ENCODE peak calls at places on chromosomes 5 and 9, in eight cellular contexts. G, I, A, P, C, J, Q and T are unnamed samples.

GRCh38 chr9:109640232-109641078 is 139.5 kb upstream of the PALM2AKAP2 start:
- DNase-seq in G (peak), I (no peak), A (no peak), P (no peak), C (peak), J (peak), Q (peak), T (no peak)

GRCh38 chr5:171336486-171337206 is 27.6 kb downstream of the TLX3 start:
- DNase-seq in G (peak), I (no peak), A (peak), P (no peak), C (no peak), J (peak), Q (no peak), T (peak)

GRCh38 chr9:85469041-85469440 is 272.7 kb downstream of the AGTPBP1 start:
- DNase-seq in G (no peak), I (no peak), A (no peak), P (no peak), C (no peak), J (no peak), Q (no peak), T (no peak)

GRCh38 chr5:150598821-150599273 is 41.6 kb upstream of the SYNPO start:
- DNase-seq in G (peak), I (no peak), A (no peak), P (no peak), C (no peak), J (no peak), Q (no peak), T (no peak)

GRCh38 chr5:141681695-141682641 is at the start of gene ARAP3:
- DNase-seq in G (peak), I (peak), A (peak), P (no peak), C (peak), J (peak), Q (peak), T (peak)

GRCh38 chr5:134465856-134466240 is 54.2 kb upstream of the CDKN2AIPNL start:
- DNase-seq in G (peak), I (peak), A (peak), P (peak), C (peak), J (peak), Q (peak), T (peak)

GRCh38 chr9:125521462-125522327 is 185.3 kb downstream of the MAPKAP1 start:
- DNase-seq in G (peak), I (peak), A (peak), P (no peak), C (no peak), J (no peak), Q (peak), T (no peak)

GRCh38 chr9:106859957-106860715 is 2.8 kb upstream of the ZNF462 start:
- DNase-seq in G (peak), I (no peak), A (no peak), P (no peak), C (peak), J (peak), Q (no peak), T (peak)

GRCh38 chr5:181245427-181246275 is 1.9 kb upstream of the RACK1 start:
- DNase-seq in G (peak), I (no peak), A (no peak), P (no peak), C (no peak), J (peak), Q (no peak), T (no peak)

GRCh38 chr5:170375283-170375682 is 13.9 kb downstream of the KCNMB1 start:
- DNase-seq in G (no peak), I (no peak), A (no peak), P (no peak), C (no peak), J (no peak), Q (no peak), T (no peak)

GRCh38 chr5:105840800-105841199 is 1829.9 kb downstream of the EFNA5 start:
- DNase-seq in G (no peak), I (no peak), A (no peak), P (no peak), C (no peak), J (no peak), Q (no peak), T (no peak)

GRCh38 chr5:132098151-132098594 is 24.6 kb downstream of the CSF2 start:
- DNase-seq in G (peak), I (no peak), A (no peak), P (no peak), C (no peak), J (no peak), Q (no peak), T (no peak)

GRCh38 chr9:14749738-14750137 is 27.2 kb upstream of the CER1 start:
- DNase-seq in G (no peak), I (no peak), A (no peak), P (no peak), C (no peak), J (no peak), Q (no peak), T (no peak)

GRCh38 chr9:14455243-14455642 is 141.3 kb upstream of the NFIB start:
- DNase-seq in G (peak), I (no peak), A (no peak), P (no peak), C (peak), J (no peak), Q (no peak), T (no peak)

GRCh38 chr9:93591301-93591700 is 14.9 kb downstream of the PHF2 start:
- DNase-seq in G (no peak), I (no peak), A (no peak), P (no peak), C (no peak), J (no peak), Q (no peak), T (no peak)

GRCh38 chr5:108727154-108727638 is 20.5 kb upstream of the FER start:
- DNase-seq in G (peak), I (no peak), A (no peak), P (no peak), C (peak), J (peak), Q (no peak), T (peak)

GRCh38 chr9:21904371-21904770 is 89.8 kb downstream of the CDKN2A start:
- DNase-seq in G (no peak), I (no peak), A (no peak), P (no peak), C (no peak), J (no peak), Q (no peak), T (no peak)

GRCh38 chr5:123125953-123126352 is 36.9 kb downstream of the PRDM6 start:
- DNase-seq in G (peak), I (no peak), A (no peak), P (no peak), C (no peak), J (no peak), Q (no peak), T (no peak)

GRCh38 chr9:33297455-33297854 is 7.1 kb downstream of the NFX1 start:
- DNase-seq in G (peak), I (no peak), A (peak), P (no peak), C (peak), J (peak), Q (no peak), T (peak)